ENCODE peak calls at places on chromosomes 5 and 9, in six cellular contexts. A, M, V, P, U and F are unnamed samples.

GRCh38 chr9:76687861-76688374 is 76.3 kb upstream of the PCA3 start:
- DNase-seq in M (no peak), U (peak), A (peak), V (peak), P (no peak), F (peak)

GRCh38 chr9:90872835-90873294 is 71.2 kb downstream of the SYK start:
- DNase-seq in V (no peak), U (no peak), A (no peak), M (no peak), P (no peak), F (no peak)

GRCh38 chr5:14138608-14139540 is 4.3 kb upstream of the TRIO start:
- DNase-seq in A (no peak), P (no peak), M (no peak), U (no peak), V (no peak), F (no peak)

GRCh38 chr5:149887622-149888183 is 56.9 kb downstream of the PDE6A start:
- DNase-seq in U (peak), M (no peak), P (no peak), V (no peak), A (peak), F (peak)

GRCh38 chr9:133032171-133032570 is 1.4 kb downstream of the GTF3C5 start:
- DNase-seq in P (no peak), A (no peak), V (no peak), U (no peak), M (no peak), F (no peak)

GRCh38 chr5:78995521-78995920 is 10.4 kb upstream of the ARSB start:
- DNase-seq in M (no peak), P (no peak), A (no peak), V (no peak), U (no peak), F (no peak)

GRCh38 chr5:39158127-39158593 is 61.2 kb downstream of the FYB1 start:
- DNase-seq in M (no peak), V (peak), A (no peak), P (no peak), U (no peak), F (peak)

GRCh38 chr9:115328228-115328627 is 210.3 kb upstream of the TNC start:
- DNase-seq in V (no peak), U (peak), M (no peak), A (peak), P (no peak), F (peak)

GRCh38 chr5:96876292-96876850 is at the start of gene ERAP2:
- DNase-seq in V (peak), U (peak), A (peak), P (no peak), M (no peak), F (peak)

GRCh38 chr9:135775911-135776310 is 73.9 kb downstream of the KCNT1 start:
- DNase-seq in U (no peak), A (no peak), M (no peak), V (no peak), P (no peak), F (no peak)

GRCh38 chr9:73080110-73080683 is 71.5 kb upstream of the ANXA1 start:
- DNase-seq in M (no peak), V (no peak), U (no peak), A (no peak), P (no peak), F (no peak)

GRCh38 chr5:172658869-172659513 is 17.9 kb downstream of the NEURL1B start:
- DNase-seq in A (peak), M (no peak), P (peak), U (no peak), V (no peak), F (no peak)

GRCh38 chr5:72246239-72246580 is 73.8 kb downstream of the MRPS27 start:
- DNase-seq in U (no peak), V (no peak), P (no peak), M (no peak), A (no peak), F (peak)

GRCh38 chr5:40441733-40442132 is 238.0 kb upstream of the PTGER4 start:
- DNase-seq in M (no peak), A (no peak), V (no peak), U (peak), P (no peak), F (peak)

GRCh38 chr5:151937851-151938250 is 13.2 kb upstream of the GLRA1 start:
- DNase-seq in P (no peak), A (no peak), V (no peak), U (no peak), M (no peak), F (no peak)

GRCh38 chr5:77768978-77769377 is 7.2 kb downstream of the TBCA start:
- DNase-seq in U (no peak), M (no peak), P (no peak), A (peak), V (no peak), F (no peak)

GRCh38 chr5:167030500-167031120 is 1260.8 kb upstream of the WWC1 start:
- DNase-seq in P (no peak), A (no peak), M (no peak), V (no peak), U (peak), F (peak)
- TF ChIP-seq CTCF in P (no peak), A (no peak), M (peak), V (no peak), U (peak), F (peak)

DNA sequence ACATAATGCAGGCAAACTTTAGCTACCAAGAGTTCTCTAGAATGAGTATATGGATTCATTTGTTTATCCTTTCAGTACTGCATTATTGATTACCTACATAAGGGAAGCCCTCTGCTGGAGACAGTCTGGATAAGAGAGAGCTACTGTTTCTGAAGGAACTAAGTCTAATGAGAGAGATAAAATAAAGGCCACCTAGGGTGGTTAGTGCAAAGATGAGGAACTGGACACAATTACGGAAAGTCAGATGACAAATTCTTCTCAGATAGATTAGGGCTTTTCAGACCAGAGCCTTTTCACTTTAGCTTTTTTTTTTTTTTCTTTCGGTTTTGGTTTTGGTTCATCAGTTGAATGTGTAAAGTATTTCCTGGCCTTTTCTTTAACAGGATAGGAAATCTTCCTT is 31.3 kb downstream of the ISOC1 start:
- DNase-seq in U (no peak), A (no peak), P (no peak), V (no peak), M (peak), F (no peak)
- TF ChIP-seq CTCF in U (no peak), A (no peak), P (no peak), V (no peak), M (no peak), F (no peak)

GRCh38 chr9:15137658-15138356 is 169.2 kb downstream of the TTC39B start:
- DNase-seq in V (no peak), U (no peak), M (no peak), P (no peak), A (no peak), F (no peak)

GRCh38 chr9:15136646-15137045 is 170.4 kb downstream of the TTC39B start:
- DNase-seq in M (no peak), A (no peak), U (peak), V (no peak), P (no peak), F (peak)

GRCh38 chr9:15137089-15137488 is 169.9 kb downstream of the TTC39B start:
- DNase-seq in U (no peak), M (no peak), V (no peak), A (no peak), P (no peak), F (no peak)

GRCh38 chr9:15133488-15133887 is 173.5 kb downstream of the TTC39B start:
- DNase-seq in M (no peak), P (no peak), U (no peak), A (no peak), V (no peak), F (no peak)

DNA sequence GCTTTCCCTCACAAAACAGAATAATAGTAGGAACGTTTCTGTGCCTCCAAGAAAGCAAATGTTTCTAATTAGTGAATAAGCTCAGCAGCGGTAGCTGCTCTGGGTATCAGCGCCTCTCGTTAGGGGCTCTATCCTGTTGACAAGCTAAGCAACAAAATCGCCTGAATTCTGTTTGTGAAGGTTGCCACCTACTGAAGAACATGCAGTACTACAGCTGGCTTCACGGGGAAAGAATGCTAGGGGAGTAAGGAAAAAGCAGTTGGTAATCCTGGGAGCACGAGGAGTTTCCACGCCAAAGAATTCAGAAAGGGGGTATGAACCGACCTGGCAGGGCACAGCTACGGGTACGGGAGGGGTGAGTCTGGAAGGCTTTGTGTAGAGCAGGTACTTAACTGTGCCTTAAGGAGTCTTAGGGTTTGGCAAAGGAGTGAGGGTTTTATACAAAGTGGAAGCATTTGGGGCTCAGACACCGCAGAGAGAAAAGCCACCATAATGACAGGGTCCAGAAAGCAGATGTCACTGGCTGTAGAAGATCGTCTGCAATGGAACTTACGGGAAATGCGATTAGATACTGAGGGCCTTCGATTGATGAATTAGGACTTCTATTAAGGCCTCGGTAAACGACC is 171.7 kb downstream of the TTC39B start:
- DNase-seq in P (no peak), V (peak), A (peak), M (no peak), U (peak), F (peak)
- TF ChIP-seq CTCF in P (peak), V (peak), A (peak), M (peak), U (peak), F (peak)

GRCh38 chr5:153429734-153430133 is 60.7 kb upstream of the GRIA1 start:
- DNase-seq in U (no peak), M (peak), V (no peak), A (no peak), P (no peak), F (no peak)

GRCh38 chr5:153425914-153426313 is 64.6 kb upstream of the GRIA1 start:
- DNase-seq in P (no peak), M (no peak), U (no peak), V (no peak), A (no peak), F (peak)
- TF ChIP-seq CTCF in P (no peak), M (peak), U (peak), V (no peak), A (no peak), F (peak)

DNA sequence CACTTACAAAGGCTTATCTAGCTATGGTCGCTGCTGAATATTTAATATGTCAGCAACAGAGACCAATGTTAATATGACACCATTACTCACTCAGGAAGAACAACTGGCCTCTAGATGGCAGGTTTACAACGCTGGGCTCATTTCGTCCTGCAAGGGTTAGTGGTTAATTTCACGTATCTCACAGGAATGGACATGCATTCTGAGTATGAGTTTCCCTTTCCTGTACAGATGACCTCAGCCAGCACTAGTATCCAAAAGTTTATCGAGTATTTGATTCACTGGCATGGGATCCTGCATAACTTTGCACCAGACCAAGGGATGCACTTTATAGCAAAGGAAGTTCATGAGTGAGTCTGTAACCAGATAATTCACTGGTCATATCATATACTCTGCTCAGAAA is 8.7 kb upstream of the TRPC7 start:
- DNase-seq in M (no peak), A (peak), U (peak), P (no peak), V (peak), F (peak)
- TF ChIP-seq CTCF in M (peak), A (peak), U (peak), P (no peak), V (no peak), F (peak)

GRCh38 chr5:102089883-102090282 is 206.2 kb downstream of the SLCO4C1 start:
- DNase-seq in M (no peak), V (no peak), P (no peak), A (no peak), U (no peak), F (no peak)

GRCh38 chr5:102090770-102091169 is 205.3 kb downstream of the SLCO4C1 start:
- DNase-seq in V (no peak), A (no peak), U (peak), P (no peak), M (no peak), F (peak)
- TF ChIP-seq CTCF in V (no peak), A (no peak), U (peak), P (no peak), M (peak), F (peak)

GRCh38 chr9:71783120-71783523 is 14.8 kb upstream of the CEMIP2 start:
- DNase-seq in U (peak), P (peak), A (peak), V (no peak), M (no peak), F (peak)
- TF ChIP-seq CTCF in U (no peak), P (no peak), A (no peak), V (no peak), M (no peak), F (no peak)